ENCODE peak calls at places on chromosome 1, in four cellular contexts. I, X, C and E are unnamed samples.

GRCh38 chr1:109137959-109138757 is 24.2 kb downstream of the ELAPOR1 start:
- DNase-seq in I (no peak), X (no peak), C (no peak), E (peak)

GRCh38 chr1:155910621-155911121 is 478 bp downstream of the RIT1 start:
- DNase-seq in I (no peak), X (peak), C (peak), E (peak)

GRCh38 chr1:215543191-215543606 is 23.9 kb upstream of the KCTD3 start:
- DNase-seq in I (no peak), X (peak), C (no peak), E (peak)

GRCh38 chr1:221234821-221235220 is 355.6 kb downstream of the HLX start:
- DNase-seq in I (no peak), X (peak), C (no peak), E (no peak)

GRCh38 chr1:222634180-222635013 is 16.5 kb downstream of the MIA3 start:
- DNase-seq in I (peak), X (peak), C (peak), E (no peak)

GRCh38 chr1:151005729-151006330 is 872 bp downstream of the MINDY1 start:
- DNase-seq in I (no peak), X (peak), C (no peak), E (no peak)

GRCh38 chr1:60037669-60038068 is 35.9 kb downstream of the C1orf87 start:
- DNase-seq in I (no peak), X (no peak), C (no peak), E (no peak)

GRCh38 chr1:12051361-12051760 is 11.7 kb upstream of the TNFRSF8 start:
- DNase-seq in I (no peak), X (no peak), C (no peak), E (no peak)

GRCh38 chr1:33137800-33138199 is 44.0 kb downstream of the TRIM62 start:
- DNase-seq in I (peak), X (no peak), C (peak), E (peak)

GRCh38 chr1:87358219-87358618 is 29.5 kb downstream of the LMO4 start:
- DNase-seq in I (no peak), X (no peak), C (no peak), E (no peak)

GRCh38 chr1:57345916-57346315 is 77.9 kb downstream of the DAB1 start:
- DNase-seq in I (no peak), X (no peak), C (no peak), E (no peak)

GRCh38 chr1:57336793-57337192 is 87.1 kb downstream of the DAB1 start:
- DNase-seq in I (no peak), X (no peak), C (no peak), E (no peak)

GRCh38 chr1:57341721-57342120 is 82.1 kb downstream of the DAB1 start:
- DNase-seq in I (no peak), X (no peak), C (no peak), E (no peak)

GRCh38 chr1:57337623-57338022 is 86.2 kb downstream of the DAB1 start:
- DNase-seq in I (no peak), X (no peak), C (no peak), E (no peak)

GRCh38 chr1:57340361-57341192 is 83.3 kb downstream of the DAB1 start:
- DNase-seq in I (no peak), X (no peak), C (no peak), E (no peak)
- TF ChIP-seq CTCF in I (no peak), X (no peak), C (no peak), E (peak)

GRCh38 chr1:31593136-31593665 is 16.9 kb downstream of the TINAGL1 start:
- DNase-seq in I (no peak), X (no peak), C (no peak), E (no peak)

GRCh38 chr1:31595836-31596736 is 19.8 kb downstream of the TINAGL1 start:
- DNase-seq in I (no peak), X (no peak), C (no peak), E (no peak)

GRCh38 chr1:31591425-31592093 is 15.2 kb downstream of the TINAGL1 start:
- DNase-seq in I (no peak), X (peak), C (no peak), E (peak)

GRCh38 chr1:31592132-31592531 is 15.8 kb downstream of the TINAGL1 start:
- DNase-seq in I (no peak), X (no peak), C (no peak), E (no peak)

DNA sequence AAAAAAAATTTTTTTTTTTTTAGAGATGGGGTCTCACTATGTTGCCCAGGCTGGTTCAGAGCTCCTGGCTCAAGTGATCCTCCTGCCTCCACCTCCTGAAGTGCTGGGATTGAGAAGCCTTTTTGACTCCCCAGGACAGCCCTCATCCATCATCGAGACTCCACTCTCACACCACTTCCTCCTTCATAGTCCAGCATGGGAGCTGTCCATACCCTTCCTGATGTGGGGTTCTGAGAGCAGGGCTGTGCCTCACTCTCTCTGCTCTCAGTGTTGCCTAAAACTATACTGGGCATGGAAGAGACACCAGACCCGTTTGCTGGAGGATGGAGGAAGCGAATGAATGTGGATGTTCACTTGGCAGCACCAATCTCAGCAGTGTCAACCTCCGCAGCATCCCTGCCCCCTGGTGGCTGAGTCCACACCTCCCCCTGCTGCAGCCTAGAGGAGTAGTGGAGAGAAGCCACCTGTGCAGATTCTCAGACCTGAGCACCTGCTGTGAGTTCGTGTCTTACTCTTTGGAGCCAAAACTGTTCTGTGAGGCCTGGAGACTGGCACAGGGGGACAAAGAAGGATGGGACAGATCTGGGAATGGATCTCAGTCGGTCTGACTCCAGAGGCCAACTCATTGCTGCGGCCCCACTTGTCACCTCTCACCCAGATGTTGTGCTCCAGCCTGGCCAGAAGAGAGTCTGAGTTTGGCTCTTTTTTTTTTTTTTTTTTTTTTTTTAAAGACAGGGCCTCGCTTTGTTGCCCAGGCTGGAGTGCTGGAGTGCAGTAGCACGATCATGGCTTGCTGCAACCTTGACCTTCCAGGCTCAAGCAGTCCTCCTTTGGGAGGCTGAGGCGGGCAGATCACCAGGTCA is 17.7 kb downstream of the TINAGL1 start:
- DNase-seq in I (peak), X (peak), C (peak), E (peak)
- TF ChIP-seq CTCF in I (peak), X (peak), C (peak), E (peak)

GRCh38 chr1:54385727-54386022 is 20.5 kb downstream of the SSBP3 start:
- DNase-seq in I (no peak), X (no peak), C (no peak), E (no peak)
- TF ChIP-seq CTCF in I (no peak), X (no peak), C (no peak), E (no peak)

DNA sequence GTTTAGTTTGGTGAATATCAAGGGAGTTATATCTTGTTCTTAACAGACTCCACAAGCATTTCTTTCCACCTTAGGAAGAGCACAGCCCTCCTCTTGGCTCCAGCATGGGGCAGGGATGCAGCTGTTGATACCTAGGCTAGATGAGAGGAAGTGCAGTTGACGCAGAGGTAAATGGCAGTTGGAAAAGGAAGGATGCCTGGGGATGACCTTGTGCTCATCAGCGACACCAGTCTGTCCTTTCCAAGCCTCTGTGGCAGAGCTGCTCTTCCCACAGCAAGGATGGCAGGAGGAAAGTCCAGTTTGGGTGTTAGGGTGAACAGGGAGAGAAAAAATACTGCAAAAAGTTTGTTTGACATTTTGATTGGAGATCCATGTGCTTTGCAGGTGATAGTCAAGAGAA is 6.2 kb downstream of the PROX1 start:
- DNase-seq in I (no peak), X (no peak), C (no peak), E (no peak)
- TF ChIP-seq CTCF in I (no peak), X (no peak), C (no peak), E (no peak)

GRCh38 chr1:229452956-229453801 is 19.3 kb upstream of the ACTA1 start:
- DNase-seq in I (no peak), X (peak), C (no peak), E (no peak)
- TF ChIP-seq CTCF in I (peak), X (peak), C (no peak), E (peak)

DNA sequence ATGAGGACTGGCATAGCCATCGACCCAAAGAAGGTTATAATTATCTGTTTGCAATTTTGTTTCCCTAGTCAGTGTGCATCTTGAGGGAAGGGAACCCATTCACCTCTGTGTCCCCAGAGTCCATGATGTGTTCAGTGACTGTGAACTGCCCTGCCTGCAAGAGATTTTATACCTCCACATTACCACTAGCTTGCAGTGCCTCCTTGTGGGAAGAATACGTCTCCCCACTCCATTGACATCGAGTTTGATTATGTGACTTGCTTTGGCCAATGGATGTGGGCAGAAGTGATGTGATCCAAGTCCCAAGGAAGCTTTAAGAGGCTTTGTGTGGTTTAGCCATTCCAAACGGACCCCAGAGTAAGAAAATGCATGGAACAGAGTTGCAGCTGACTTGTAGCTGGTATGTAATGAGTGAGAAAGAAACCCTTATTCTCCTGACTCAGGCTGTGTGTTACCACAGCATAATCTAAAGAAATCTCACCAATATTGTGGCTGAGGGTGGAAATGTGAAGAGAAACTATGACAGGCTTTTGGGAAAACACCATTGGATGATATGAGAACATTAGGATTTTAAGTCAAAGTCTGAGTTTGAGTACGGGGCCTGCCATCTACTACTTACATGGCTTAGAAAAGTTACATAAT is 47.8 kb upstream of the NRDC start:
- DNase-seq in I (no peak), X (peak), C (no peak), E (no peak)
- TF ChIP-seq CTCF in I (no peak), X (no peak), C (no peak), E (peak)